ENCODE peak calls at places on chromosomes 13 and 19, in six cellular contexts. C, L, R, I, P and M are unnamed samples.

GRCh38 chr19:55082023-55082851 is 6.6 kb downstream of the EPS8L1 start:
- DNase-seq in C (no peak), L (peak; percentile 56), R (no peak), I (peak; percentile 49), P (peak; percentile 57), M (peak; percentile 52)

GRCh38 chr13:84433024-84433423 is 550.8 kb upstream of the SLITRK1 start:
- DNase-seq in C (no peak), L (no peak), R (no peak), I (no peak), P (peak; percentile 81), M (no peak)

GRCh38 chr13:94342436-94343242 is 136.8 kb downstream of the DCT start:
- DNase-seq in C (no peak), L (no peak), R (no peak), I (no peak), P (peak; percentile 49), M (no peak)

GRCh38 chr19:18416778-18417249 is 2.4 kb upstream of the SSBP4 start:
- DNase-seq in C (peak; percentile 91), L (peak; percentile 69), R (peak; percentile 90), I (no peak), P (peak; percentile 93), M (peak; percentile 38)

GRCh38 chr13:28442872-28443271 is 52.1 kb downstream of the FLT1 start:
- DNase-seq in C (no peak), L (no peak), R (no peak), I (no peak), P (no peak), M (no peak)

GRCh38 chr13:72295173-72295572 is 428.2 kb upstream of the DACH1 start:
- DNase-seq in C (no peak), L (no peak), R (peak; percentile 5), I (no peak), P (no peak), M (no peak)

GRCh38 chr19:6058411-6059201 is 51.7 kb downstream of the RFX2 start:
- DNase-seq in C (no peak), L (no peak), R (no peak), I (no peak), P (no peak), M (no peak)

GRCh38 chr13:38872693-38873092 is 117.9 kb downstream of the STOML3 start:
- DNase-seq in C (peak; percentile 56), L (peak; percentile 13), R (peak; percentile 69), I (peak; percentile 33), P (no peak), M (no peak)

GRCh38 chr13:71242191-71242590 is 624.8 kb downstream of the DACH1 start:
- DNase-seq in C (no peak), L (no peak), R (no peak), I (no peak), P (no peak), M (no peak)

GRCh38 chr19:55973982-55974381 is 12.6 kb upstream of the NLRP5 start:
- DNase-seq in C (no peak), L (no peak), R (no peak), I (no peak), P (no peak), M (no peak)

GRCh38 chr13:101408154-101408553 is 8.2 kb downstream of the NALCN start:
- DNase-seq in C (no peak), L (no peak), R (no peak), I (no peak), P (no peak), M (no peak)

GRCh38 chr19:29489182-29489951 is 36.4 kb upstream of the VSTM2B start:
- DNase-seq in C (no peak), L (no peak), R (no peak), I (no peak), P (no peak), M (peak; percentile 16)

GRCh38 chr19:53612762-53613526 is 18.9 kb upstream of the DPRX start:
- DNase-seq in C (peak; percentile 96), L (no peak), R (no peak), I (no peak), P (no peak), M (no peak)

GRCh38 chr19:3710265-3710812 is 2.2 kb downstream of the TJP3 start:
- DNase-seq in C (peak; percentile 56), L (peak; percentile 20), R (no peak), I (no peak), P (peak; percentile 20), M (no peak)

GRCh38 chr19:50703915-50704548 is 15.6 kb downstream of the SHANK1 start:
- DNase-seq in C (peak; percentile 14), L (no peak), R (no peak), I (no peak), P (no peak), M (no peak)